ENCODE peak calls at places on chromosomes 6 and 20, in four cellular contexts. One of them, this sample, is unnamed.

GRCh38 chr20:48456361-48457184 is 371.2 kb downstream of the PREX1 start:
- DNase-seq in aorta: no peak
- DNase-seq in Kasumi-1: no peak
- DNase-seq in activated T-helper 1 cell treated with anti-CD3 and anti-CD28 coated beads, Interleukin-2, amount 50 U/mL, for 16 hours: no peak
- DNase-seq in this sample: no peak

GRCh38 chr20:16533493-16533892 is 39.8 kb downstream of the KIF16B start:
- DNase-seq in Kasumi-1: no peak
- DNase-seq in aorta: no peak
- DNase-seq in activated T-helper 1 cell treated with anti-CD3 and anti-CD28 coated beads, Interleukin-2, amount 50 U/mL, for 16 hours: no peak
- DNase-seq in this sample: no peak

GRCh38 chr6:14146459-14147096 is 29.0 kb downstream of the CD83 start:
- DNase-seq in Kasumi-1: no peak
- DNase-seq in activated T-helper 1 cell treated with anti-CD3 and anti-CD28 coated beads, Interleukin-2, amount 50 U/mL, for 16 hours: no peak
- DNase-seq in aorta: no peak
- DNase-seq in this sample: no peak

GRCh38 chr6:41756354-41756753 is 9.2 kb upstream of the PGC start:
- DNase-seq in aorta: peak
- DNase-seq in Kasumi-1: no peak
- DNase-seq in activated T-helper 1 cell treated with anti-CD3 and anti-CD28 coated beads, Interleukin-2, amount 50 U/mL, for 16 hours: no peak
- DNase-seq in this sample: peak

GRCh38 chr6:137008204-137008603 is 36.6 kb downstream of the IL20RA start:
- DNase-seq in aorta: no peak
- DNase-seq in Kasumi-1: no peak
- DNase-seq in activated T-helper 1 cell treated with anti-CD3 and anti-CD28 coated beads, Interleukin-2, amount 50 U/mL, for 16 hours: no peak
- DNase-seq in this sample: no peak

GRCh38 chr6:105272783-105273182 is 93.0 kb upstream of the POPDC3 start:
- DNase-seq in aorta: no peak
- DNase-seq in Kasumi-1: no peak
- DNase-seq in activated T-helper 1 cell treated with anti-CD3 and anti-CD28 coated beads, Interleukin-2, amount 50 U/mL, for 16 hours: no peak
- DNase-seq in this sample: no peak

GRCh38 chr6:128725271-128726233 is 157.4 kb upstream of the LAMA2 start:
- DNase-seq in Kasumi-1: peak
- DNase-seq in aorta: no peak
- DNase-seq in activated T-helper 1 cell treated with anti-CD3 and anti-CD28 coated beads, Interleukin-2, amount 50 U/mL, for 16 hours: no peak
- DNase-seq in this sample: peak

GRCh38 chr6:15957655-15958169 is 171.2 kb upstream of the MYLIP start:
- DNase-seq in aorta: no peak
- DNase-seq in Kasumi-1: no peak
- DNase-seq in activated T-helper 1 cell treated with anti-CD3 and anti-CD28 coated beads, Interleukin-2, amount 50 U/mL, for 16 hours: no peak
- DNase-seq in this sample: no peak

GRCh38 chr6:165963750-165964149 is 203.9 kb downstream of the TBXT start:
- DNase-seq in activated T-helper 1 cell treated with anti-CD3 and anti-CD28 coated beads, Interleukin-2, amount 50 U/mL, for 16 hours: no peak
- DNase-seq in aorta: no peak
- DNase-seq in Kasumi-1: no peak
- DNase-seq in this sample: no peak

GRCh38 chr20:14337400-14338171 is at the start of gene FLRT3:
- DNase-seq in Kasumi-1: peak
- DNase-seq in aorta: peak
- DNase-seq in activated T-helper 1 cell treated with anti-CD3 and anti-CD28 coated beads, Interleukin-2, amount 50 U/mL, for 16 hours: no peak
- DNase-seq in this sample: peak

GRCh38 chr6:43722920-43723565 is 35.5 kb upstream of the MRPS18A start:
- DNase-seq in activated T-helper 1 cell treated with anti-CD3 and anti-CD28 coated beads, Interleukin-2, amount 50 U/mL, for 16 hours: no peak
- DNase-seq in aorta: no peak
- DNase-seq in Kasumi-1: no peak
- DNase-seq in this sample: no peak

GRCh38 chr20:49460916-49461315 is 21.6 kb downstream of the KCNB1 start:
- DNase-seq in aorta: no peak
- DNase-seq in activated T-helper 1 cell treated with anti-CD3 and anti-CD28 coated beads, Interleukin-2, amount 50 U/mL, for 16 hours: no peak
- DNase-seq in Kasumi-1: no peak
- DNase-seq in this sample: no peak

GRCh38 chr6:35736293-35736894 is 438 bp upstream of the ARMC12 start:
- DNase-seq in aorta: peak
- DNase-seq in activated T-helper 1 cell treated with anti-CD3 and anti-CD28 coated beads, Interleukin-2, amount 50 U/mL, for 16 hours: peak
- DNase-seq in Kasumi-1: peak
- DNase-seq in this sample: peak

GRCh38 chr6:19312291-19312978 is 524.7 kb upstream of the ID4 start:
- DNase-seq in aorta: no peak
- DNase-seq in activated T-helper 1 cell treated with anti-CD3 and anti-CD28 coated beads, Interleukin-2, amount 50 U/mL, for 16 hours: no peak
- DNase-seq in Kasumi-1: no peak
- DNase-seq in this sample: no peak

GRCh38 chr6:47520282-47520681 is 42.7 kb downstream of the CD2AP start:
- DNase-seq in aorta: no peak
- DNase-seq in Kasumi-1: no peak
- DNase-seq in activated T-helper 1 cell treated with anti-CD3 and anti-CD28 coated beads, Interleukin-2, amount 50 U/mL, for 16 hours: no peak
- DNase-seq in this sample: no peak

GRCh38 chr20:35129647-35130069 is 17.5 kb downstream of the EDEM2 start:
- DNase-seq in Kasumi-1: no peak
- DNase-seq in activated T-helper 1 cell treated with anti-CD3 and anti-CD28 coated beads, Interleukin-2, amount 50 U/mL, for 16 hours: no peak
- DNase-seq in aorta: no peak
- DNase-seq in this sample: no peak

GRCh38 chr6:13681305-13682061 is 30.2 kb downstream of the RANBP9 start:
- DNase-seq in aorta: no peak
- DNase-seq in Kasumi-1: peak
- DNase-seq in activated T-helper 1 cell treated with anti-CD3 and anti-CD28 coated beads, Interleukin-2, amount 50 U/mL, for 16 hours: no peak
- DNase-seq in this sample: no peak

GRCh38 chr20:50876816-50877215 is 54.4 kb downstream of the ADNP start:
- DNase-seq in activated T-helper 1 cell treated with anti-CD3 and anti-CD28 coated beads, Interleukin-2, amount 50 U/mL, for 16 hours: no peak
- DNase-seq in aorta: no peak
- DNase-seq in Kasumi-1: no peak
- DNase-seq in this sample: no peak